ENCODE peak calls at places on chromosomes 1 and 21, in six cellular contexts. D is GM12891, U is K562, S is HepG2, Y is H1, T is GM12878. E is an unnamed sample.

GRCh38 chr1:25505706-25506385 is 37.6 kb upstream of the LDLRAP1 start:
- DNase-seq in Y (no peak), S (no peak), U (no peak), D (no peak), T (no peak), E (no peak)

GRCh38 chr1:172826096-172826741 is 167.3 kb downstream of the FASLG start:
- DNase-seq in U (peak; percentile 22), T (no peak), Y (no peak), S (peak; percentile 21), D (no peak), E (no peak)

GRCh38 chr21:42272109-42272962 is 42.9 kb downstream of the TFF3 start:
- DNase-seq in S (no peak), U (no peak), T (no peak), D (no peak), Y (no peak), E (no peak)

GRCh38 chr1:62294211-62294610 is 25.0 kb downstream of the KANK4 start:
- DNase-seq in S (peak; percentile 40), Y (no peak), U (peak; percentile 29), D (no peak), T (no peak), E (no peak)

GRCh38 chr1:212727386-212728181 is 27.9 kb upstream of the BATF3 start:
- DNase-seq in S (no peak), T (no peak), D (no peak), Y (no peak), U (no peak), E (no peak)

GRCh38 chr1:85137660-85138059 is 63.2 kb downstream of the SYDE2 start:
- DNase-seq in Y (no peak), D (no peak), S (peak; percentile 53), U (no peak), T (no peak), E (no peak)

GRCh38 chr1:192265774-192266173 is 51.0 kb upstream of the RGS21 start:
- DNase-seq in Y (no peak), T (no peak), D (no peak), S (no peak), U (no peak), E (no peak)

GRCh38 chr1:67393240-67393639 is 37.0 kb downstream of the SERBP1 start:
- DNase-seq in U (no peak), Y (no peak), T (no peak), S (no peak), D (no peak), E (no peak)

GRCh38 chr21:39137248-39138186 is 45.7 kb downstream of the PSMG1 start:
- DNase-seq in U (peak; percentile 72), D (no peak), S (peak; percentile 43), T (no peak), Y (peak; percentile 64), E (no peak)

GRCh38 chr1:178037510-178038253 is 56.2 kb upstream of the RASAL2 start:
- DNase-seq in Y (peak; percentile 86), T (no peak), U (peak; percentile 67), S (peak; percentile 67), D (no peak), E (no peak)

GRCh38 chr1:205435904-205436573 is 14.2 kb upstream of the LEMD1 start:
- DNase-seq in U (no peak), S (no peak), Y (no peak), D (no peak), T (no peak), E (no peak)

GRCh38 chr1:101310484-101310883 is 73.7 kb downstream of the S1PR1 start:
- DNase-seq in U (no peak), S (no peak), T (no peak), D (no peak), Y (no peak), E (no peak)

GRCh38 chr1:78143152-78143551 is 97.4 kb downstream of the GIPC2 start:
- DNase-seq in D (peak; percentile 10), U (no peak), S (no peak), Y (no peak), T (peak; percentile 38), E (no peak)

GRCh38 chr1:50047916-50048694 is 24.4 kb upstream of the AGBL4 start:
- DNase-seq in Y (peak; percentile 94), T (no peak), D (no peak), S (no peak), U (no peak), E (no peak)

GRCh38 chr1:224564491-224565084 is 51.5 kb upstream of the CNIH3 start:
- DNase-seq in U (no peak), T (no peak), D (no peak), Y (no peak), S (no peak), E (no peak)

GRCh38 chr1:117928881-117929339 is 511 bp downstream of the GDAP2 start:
- DNase-seq in U (peak; percentile 76), T (no peak), D (no peak), Y (peak; percentile 57), S (peak; percentile 69), E (peak; percentile 6)

GRCh38 chr1:156154317-156154749 is 948 bp downstream of the SEMA4A start:
- DNase-seq in T (peak; percentile 81), D (peak; percentile 71), Y (no peak), U (no peak), S (no peak), E (peak; percentile 86)
- TF ChIP-seq POLR2A in T (peak; percentile 65), D (no peak), Y (no peak), U (no peak), S (no peak), E (peak; percentile 70)

GRCh38 chr21:31665397-31665796 is 5.9 kb downstream of the SOD1 start:
- DNase-seq in Y (no peak), S (peak; percentile 20), U (no peak), T (no peak), D (no peak), E (no peak)
- TF ChIP-seq TAF1 in Y (no peak), S (no peak), U (no peak), T (no peak), D (no peak), E (no peak)

DNA sequence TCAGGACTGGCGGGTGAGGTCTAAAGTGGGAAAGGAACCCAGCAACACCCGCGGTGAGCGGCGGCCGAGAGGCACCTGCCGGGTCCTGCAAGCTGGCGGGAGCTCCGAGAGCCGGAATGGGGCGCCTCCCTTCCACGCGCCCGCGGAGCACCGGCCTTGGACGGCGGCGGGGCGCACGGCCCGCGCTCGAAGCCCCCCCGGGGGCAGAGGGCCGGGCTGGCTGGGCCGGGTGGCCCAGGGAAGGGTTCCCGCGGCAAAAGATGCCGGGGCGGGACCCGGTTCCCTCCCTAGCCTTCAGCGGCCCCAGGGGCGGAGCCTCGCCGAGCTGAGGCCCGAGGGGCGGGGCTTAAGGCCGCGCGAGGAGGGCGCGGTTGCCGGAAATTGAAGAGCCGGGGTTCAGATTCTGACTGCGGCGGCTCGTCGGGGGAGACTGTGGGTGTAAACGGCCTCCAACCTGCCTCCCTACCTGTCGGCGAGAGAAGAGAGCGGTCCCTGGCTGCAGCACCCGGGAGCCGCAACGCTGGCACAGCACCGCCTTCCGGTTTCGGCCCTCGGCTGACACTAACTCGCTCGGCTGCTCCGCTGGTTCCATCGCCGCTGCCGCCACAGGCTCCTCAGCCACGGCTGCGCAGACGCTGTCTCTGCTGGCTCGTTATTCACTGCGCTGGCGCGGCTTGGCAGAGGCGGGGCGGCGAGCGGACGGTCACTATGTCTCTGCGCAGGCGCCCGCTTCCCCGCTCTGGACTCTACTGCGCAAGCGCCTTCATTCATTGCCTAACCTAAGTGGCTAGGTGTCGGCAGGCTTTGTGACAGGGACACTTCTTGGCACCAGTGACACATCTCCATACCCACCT is at the start of gene RABIF:
- DNase-seq in D (peak; percentile 93), U (peak; percentile 99), S (peak; percentile 93), T (peak; percentile 88), Y (peak; percentile 92), E (peak; percentile 93)
- TF ChIP-seq POLR2A in D (peak; percentile 92), U (peak; percentile 99), S (peak; percentile 96), T (peak; percentile 97), Y (peak; percentile 52), E (peak; percentile 96)

GRCh38 chr21:36706482-36706852 is 7.6 kb downstream of the SIM2 start:
- DNase-seq in U (no peak), Y (no peak), T (no peak), S (no peak), D (no peak), E (no peak)
- TF ChIP-seq TAF1 in U (no peak), Y (no peak), T (no peak), S (no peak), D (no peak), E (no peak)

DNA sequence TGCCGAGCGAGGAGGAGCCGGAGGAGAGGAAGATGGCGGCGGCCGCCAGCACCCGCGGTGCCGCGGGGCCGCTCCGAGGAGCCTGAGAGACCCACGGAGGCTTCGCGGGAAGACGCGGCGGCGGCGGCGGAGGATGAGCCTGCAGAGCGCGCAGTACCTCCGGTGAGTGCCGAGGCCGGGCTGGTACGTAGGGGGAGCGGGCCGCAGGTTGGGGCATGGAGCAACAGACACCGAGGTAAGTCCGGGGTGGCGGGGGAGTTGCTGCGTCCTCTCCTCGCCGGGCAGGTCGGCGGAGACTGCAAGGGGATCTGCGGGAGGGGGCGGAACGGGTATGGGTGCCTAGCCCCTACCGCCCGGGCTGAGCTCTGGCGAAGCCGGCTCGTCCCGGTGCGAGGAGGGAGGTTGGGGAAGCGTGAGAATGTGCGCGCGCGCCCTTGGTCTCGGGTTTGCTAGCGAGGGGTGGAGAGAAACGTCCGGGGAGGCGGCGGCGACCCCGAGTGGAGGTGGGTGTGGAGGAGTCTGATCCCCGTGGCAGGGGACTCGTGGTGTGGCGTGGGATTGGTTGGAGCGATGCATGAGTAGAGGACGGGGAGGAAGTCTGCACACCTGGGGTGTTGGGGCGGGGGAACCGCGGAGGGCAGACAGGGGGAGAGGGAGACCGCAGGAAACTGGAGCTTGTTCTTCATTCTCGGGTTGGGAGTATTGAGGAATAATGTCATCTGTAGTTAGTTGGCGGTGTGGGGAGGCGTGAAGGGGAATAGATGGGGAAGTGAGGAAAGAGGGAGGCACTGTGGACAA is at the start of gene SMG7:
- DNase-seq in Y (no peak), D (peak; percentile 13), T (no peak), U (peak; percentile 58), S (no peak), E (peak; percentile 29)
- TF ChIP-seq POLR2A in Y (peak; percentile 57), D (peak; percentile 20), T (peak; percentile 83), U (peak; percentile 81), S (peak; percentile 51), E (peak; percentile 67)

GRCh38 chr1:76070538-76070937 is 4.0 kb upstream of the ST6GALNAC3 start:
- DNase-seq in Y (no peak), U (no peak), D (no peak), T (no peak), S (no peak), E (no peak)

GRCh38 chr1:76068953-76069561 is 5.5 kb upstream of the ST6GALNAC3 start:
- DNase-seq in S (no peak), D (no peak), Y (no peak), T (no peak), U (no peak), E (no peak)

GRCh38 chr1:76068542-76068941 is 6.0 kb upstream of the ST6GALNAC3 start:
- DNase-seq in T (no peak), Y (no peak), U (no peak), D (no peak), S (peak; percentile 21), E (no peak)

GRCh38 chr1:76065212-76065611 is 9.3 kb upstream of the ST6GALNAC3 start:
- DNase-seq in D (no peak), S (no peak), U (no peak), T (no peak), Y (no peak), E (no peak)

GRCh38 chr1:76066390-76066789 is 8.2 kb upstream of the ST6GALNAC3 start:
- DNase-seq in Y (no peak), S (no peak), T (no peak), U (no peak), D (no peak), E (no peak)
- TF ChIP-seq TAF1 in Y (no peak), S (no peak), T (no peak), U (no peak), D (no peak), E (no peak)